ENCODE peak calls at places on chromosomes 5 and 9, in seven cellular contexts. G, Z, I, D, J, Q and T are unnamed samples.

GRCh38 chr5:96324708-96325107 is 108.3 kb downstream of the PCSK1 start:
- DNase-seq in G (no peak), Z (no peak), I (no peak), D (no peak), J (no peak), Q (no peak), T (no peak)

GRCh38 chr9:16344343-16344742 is 526.1 kb downstream of the BNC2 start:
- DNase-seq in G (no peak), Z (no peak), I (no peak), D (peak), J (no peak), Q (no peak), T (no peak)

GRCh38 chr9:28735943-28736342 is 1162.7 kb upstream of the C9orf72 start:
- DNase-seq in G (peak), Z (no peak), I (no peak), D (no peak), J (no peak), Q (no peak), T (no peak)

GRCh38 chr5:66171349-66172344 is 27.5 kb downstream of the SREK1 start:
- DNase-seq in G (peak), Z (no peak), I (peak), D (peak), J (peak), Q (no peak), T (peak)

GRCh38 chr9:33227741-33228140 is 12.2 kb upstream of the SPINK4 start:
- DNase-seq in G (no peak), Z (no peak), I (no peak), D (no peak), J (no peak), Q (no peak), T (no peak)

GRCh38 chr9:36293171-36293570 is 34.9 kb upstream of the GNE start:
- DNase-seq in G (no peak), Z (no peak), I (no peak), D (no peak), J (no peak), Q (no peak), T (no peak)

GRCh38 chr5:4058899-4059298 is 463.3 kb downstream of the IRX1 start:
- DNase-seq in G (no peak), Z (no peak), I (no peak), D (no peak), J (no peak), Q (no peak), T (no peak)

GRCh38 chr9:98726735-98727134 is 18.0 kb upstream of the GABBR2 start:
- DNase-seq in G (no peak), Z (no peak), I (no peak), D (peak), J (no peak), Q (no peak), T (no peak)

GRCh38 chr5:115396698-115397097 is 100.2 kb upstream of the CCDC112 start:
- DNase-seq in G (no peak), Z (no peak), I (no peak), D (no peak), J (no peak), Q (no peak), T (no peak)